ENCODE peak calls at places on chromosomes 6 and 20, in eight cellular contexts. Y is HS-5; O is stimulated activated CD4-positive, alpha-beta T cell treated with anti-CD3 and anti-CD28 coated beads, Interleukin-1b, Interleukin-23, amount 100 ng/mL, for 1 hour; Z is osteocyte; F is activated T-cell treated with anti-CD3 and anti-CD28 coated beads for 24 hours; X is WTC11; Q is GM04504; R is NCI-H1105. B is an unnamed sample.

GRCh38 chr6:47057830-47058540 is 15.9 kb upstream of the ADGRF1 start:
- DNase-seq in X (no peak), F (no peak), O (no peak), Y (no peak), Z (no peak), Q (no peak), R (no peak), B (no peak)

GRCh38 chr6:39357998-39358686 is 35.6 kb upstream of the KCNK16 start:
- DNase-seq in Y (peak), F (no peak), X (no peak), Z (no peak), R (peak), Q (no peak), O (no peak), B (no peak)

GRCh38 chr6:44386929-44387345 is 569 bp upstream of the CDC5L start:
- DNase-seq in Q (no peak), Y (no peak), F (no peak), R (peak), O (no peak), Z (no peak), X (no peak), B (peak)

GRCh38 chr20:11261533-11262000 is 587.8 kb upstream of the JAG1 start:
- DNase-seq in Q (peak), R (no peak), F (no peak), X (no peak), Y (peak), Z (no peak), O (no peak), B (no peak)

GRCh38 chr6:31474871-31475286 is 23.1 kb upstream of the MICB start:
- DNase-seq in O (no peak), Z (peak), Y (no peak), F (no peak), R (no peak), X (peak), Q (no peak), B (no peak)

GRCh38 chr6:56959094-56959493 is 4.2 kb downstream of the BEND6 start:
- DNase-seq in R (no peak), F (no peak), O (no peak), X (no peak), Y (no peak), Z (no peak), Q (no peak), B (no peak)

GRCh38 chr6:70103798-70104197 is 199.1 kb downstream of the COL9A1 start:
- DNase-seq in Y (no peak), X (peak), R (no peak), F (no peak), Z (no peak), Q (no peak), O (no peak), B (no peak)

GRCh38 chr6:101668496-101668895 is 275.0 kb downstream of the GRIK2 start:
- DNase-seq in Z (no peak), F (no peak), R (peak), Y (no peak), O (no peak), Q (no peak), X (no peak), B (no peak)

GRCh38 chr6:88493717-88494116 is 327.6 kb upstream of the CNR1 start:
- DNase-seq in F (no peak), Z (no peak), Y (no peak), O (no peak), Q (no peak), X (no peak), R (no peak), B (no peak)

GRCh38 chr6:168124161-168124560 is 45.1 kb upstream of the FRMD1 start:
- DNase-seq in Q (no peak), Y (no peak), O (no peak), R (no peak), Z (peak), X (no peak), F (no peak), B (no peak)

GRCh38 chr6:1596088-1596852 is 13.4 kb upstream of the FOXC1 start:
- DNase-seq in X (peak), Y (no peak), F (peak), R (peak), Z (no peak), Q (no peak), O (peak), B (peak)

GRCh38 chr6:29651413-29652197 is 5.3 kb upstream of the MOG start:
- DNase-seq in R (no peak), Q (no peak), Z (no peak), O (no peak), X (no peak), F (no peak), Y (no peak), B (no peak)

GRCh38 chr6:168903638-168904345 is 349.9 kb downstream of the THBS2 start:
- DNase-seq in Q (no peak), O (no peak), Y (no peak), Z (no peak), F (no peak), X (no peak), R (no peak), B (no peak)

GRCh38 chr20:52348434-52348833 is 156.9 kb upstream of the ZFP64 start:
- DNase-seq in Y (no peak), Z (no peak), X (no peak), O (no peak), Q (no peak), F (no peak), R (no peak), B (no peak)

GRCh38 chr6:28858963-28859362 is 64.8 kb downstream of the TRIM27 start:
- DNase-seq in Y (no peak), F (no peak), Z (no peak), X (no peak), O (no peak), Q (no peak), R (no peak), B (no peak)

B was measured in CD8-positive, alpha-beta memory T cell.